ENCODE peak calls at places on chromosomes 1 and 21, in four cellular contexts. W, T, B and C are unnamed samples.

GRCh38 chr1:224488806-224489584 is 54.4 kb upstream of the WDR26 start:
- DNase-seq in W (no peak), T (no peak), B (no peak), C (peak; percentile 48)

GRCh38 chr1:217717959-217718358 is 86.8 kb downstream of the SPATA17 start:
- DNase-seq in T (no peak), B (no peak), W (no peak), C (no peak)

GRCh38 chr1:43348809-43349593 is 9.8 kb upstream of the CDC20 start:
- DNase-seq in B (peak; percentile 98), W (peak; percentile 85), T (peak; percentile 37), C (peak; percentile 96)

GRCh38 chr1:41733021-41733420 is 185.7 kb downstream of the HIVEP3 start:
- DNase-seq in W (no peak), T (no peak), B (peak; percentile 60), C (no peak)

GRCh38 chr1:177779325-177779965 is 190.4 kb downstream of the SEC16B start:
- DNase-seq in B (no peak), W (no peak), T (no peak), C (peak; percentile 25)

GRCh38 chr1:84691139-84691783 is 1.0 kb upstream of the SSX2IP start:
- DNase-seq in B (peak; percentile 8), T (no peak), W (no peak), C (peak; percentile 53)

GRCh38 chr1:36585760-36586072 is 103.0 kb upstream of the CSF3R start:
- DNase-seq in B (no peak), T (no peak), W (no peak), C (no peak)

GRCh38 chr21:34200288-34200905 is 127.0 kb downstream of the MRPS6 start:
- DNase-seq in W (no peak), T (no peak), B (no peak), C (no peak)

GRCh38 chr1:58988752-58989151 is 204.9 kb upstream of the JUN start:
- DNase-seq in B (no peak), W (no peak), T (no peak), C (no peak)

GRCh38 chr1:15902882-15903281 is 55.4 kb downstream of the SPEN start:
- DNase-seq in W (no peak), T (no peak), B (no peak), C (no peak)

GRCh38 chr1:196180847-196181593 is 427.2 kb downstream of the KCNT2 start:
- DNase-seq in T (peak; percentile 5), W (peak; percentile 72), B (no peak), C (no peak)

GRCh38 chr1:225446298-225446941 is 18.6 kb upstream of the LBR start:
- DNase-seq in W (no peak), B (no peak), T (no peak), C (no peak)

GRCh38 chr1:209742409-209743144 is 13.3 kb upstream of the TRAF3IP3 start:
- DNase-seq in T (no peak), B (no peak), W (no peak), C (no peak)

GRCh38 chr1:61050541-61051454 is 31.6 kb upstream of the NFIA start:
- DNase-seq in T (peak; percentile 74), W (no peak), B (peak; percentile 86), C (peak; percentile 49)

GRCh38 chr1:211352985-211353515 is 26.4 kb downstream of the TRAF5 start:
- DNase-seq in B (no peak), W (peak; percentile 15), T (peak; percentile 68), C (peak; percentile 74)

GRCh38 chr1:51235611-51236547 is at the start of gene RNF11:
- DNase-seq in W (peak; percentile 64), B (peak; percentile 96), T (peak; percentile 95), C (peak; percentile 94)

GRCh38 chr1:112849425-112849966 is 106.5 kb downstream of the SLC16A1 start:
- DNase-seq in T (no peak), W (no peak), B (peak; percentile 91), C (peak; percentile 80)

GRCh38 chr21:35077975-35078374 is 28.9 kb upstream of the RUNX1 start:
- DNase-seq in W (no peak), T (no peak), B (no peak), C (no peak)

GRCh38 chr1:47563206-47563605 is 125.4 kb downstream of the FOXD2 start:
- DNase-seq in T (no peak), B (no peak), W (no peak), C (no peak)

GRCh38 chr1:161198206-161198876 is 513 bp downstream of the ADAMTS4 start:
- DNase-seq in T (no peak), B (peak; percentile 71), W (no peak), C (peak; percentile 87)

GRCh38 chr1:39574646-39575045 is 1.9 kb downstream of the PABPC4 start:
- DNase-seq in T (no peak), B (no peak), W (no peak), C (no peak)

GRCh38 chr1:231896806-231897205 is 270.2 kb downstream of the DISC1 start:
- DNase-seq in T (no peak), B (no peak), W (no peak), C (no peak)

GRCh38 chr1:36232212-36233031 is 8.2 kb downstream of the THRAP3 start:
- DNase-seq in B (no peak), T (no peak), W (no peak), C (no peak)

GRCh38 chr1:67306547-67306946 is 1.1 kb upstream of the IL12RB2 start:
- DNase-seq in B (no peak), T (no peak), W (no peak), C (no peak)

GRCh38 chr1:67304023-67304422 is 3.6 kb upstream of the IL12RB2 start:
- DNase-seq in W (no peak), T (no peak), B (no peak), C (no peak)

GRCh38 chr1:67307251-67308060 is at the start of gene IL12RB2:
- DNase-seq in W (no peak), T (no peak), B (peak; percentile 85), C (peak; percentile 65)

GRCh38 chr1:67312630-67313029 is 5.0 kb downstream of the IL12RB2 start:
- DNase-seq in B (no peak), T (no peak), W (no peak), C (no peak)

GRCh38 chr1:67308136-67308535 is 463 bp downstream of the IL12RB2 start:
- DNase-seq in B (no peak), W (no peak), T (no peak), C (peak; percentile 59)
- H3K4me2 ChIP-seq in B (no peak overlapping the region), W (no peak overlapping the region), T (no peak overlapping the region), C (peak overlapping the region; percentile 99)

GRCh38 chr21:38334866-38335265 is 78.1 kb downstream of the KCNJ15 start:
- DNase-seq in T (no peak), B (no peak), W (no peak), C (no peak)

GRCh38 chr21:38337793-38338192 is 81.0 kb downstream of the KCNJ15 start:
- DNase-seq in W (no peak), T (no peak), B (no peak), C (no peak)

GRCh38 chr21:38330671-38331070 is 73.9 kb downstream of the KCNJ15 start:
- DNase-seq in W (no peak), T (no peak), B (no peak), C (no peak)

GRCh38 chr21:38329176-38329575 is 72.4 kb downstream of the KCNJ15 start:
- DNase-seq in W (no peak), T (no peak), B (no peak), C (no peak)

DNA sequence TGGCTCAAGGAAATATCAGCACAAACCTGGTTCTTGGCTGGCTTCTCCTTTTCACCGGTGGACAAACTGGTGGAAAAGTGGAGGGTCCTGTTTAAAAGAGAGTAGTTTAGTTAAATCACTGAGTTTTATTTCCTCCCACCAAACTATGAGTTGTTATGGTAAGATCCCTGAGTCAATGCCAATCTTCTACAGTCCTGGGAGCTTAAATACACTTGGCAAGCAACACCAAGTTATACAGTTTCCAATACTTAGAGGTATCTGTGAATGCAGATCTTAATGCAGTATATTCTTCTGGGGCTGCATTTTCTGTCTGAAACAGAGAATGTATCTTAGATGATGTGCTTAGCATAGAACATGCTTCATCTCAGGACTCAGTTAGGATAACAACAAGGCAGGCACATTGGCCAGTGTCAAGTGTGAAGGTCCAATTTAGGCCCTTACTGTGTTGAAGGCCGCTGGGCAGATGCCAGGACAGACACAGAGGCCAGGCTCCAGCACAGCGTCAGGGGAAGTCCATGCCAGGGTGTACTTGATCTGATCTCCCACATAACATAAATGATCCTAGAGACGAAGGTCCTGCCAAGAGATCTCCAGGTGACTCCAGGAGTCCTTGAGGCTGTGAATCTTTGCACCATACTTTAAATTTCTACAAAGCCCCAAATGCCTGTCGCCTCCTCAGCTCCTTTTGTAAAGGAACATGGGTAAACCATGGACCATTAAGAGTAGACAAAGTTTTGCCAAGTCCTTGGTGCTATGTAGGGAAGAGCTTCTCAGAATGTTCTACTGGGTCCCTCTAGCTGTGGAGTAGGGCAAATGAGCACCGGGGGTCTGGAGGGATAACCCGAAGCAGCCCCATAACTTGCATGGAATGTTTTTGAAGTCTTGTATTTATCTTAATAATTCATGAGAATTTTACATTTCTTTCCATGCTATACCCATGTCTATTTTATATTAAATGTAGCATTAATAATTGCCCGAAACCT is 76.8 kb downstream of the KCNJ15 start:
- DNase-seq in W (no peak), B (no peak), T (no peak), C (peak; percentile 37)
- TF ChIP-seq CTCF in W (no peak), B (peak; percentile 37), T (peak; percentile 34), C (peak; percentile 48)

GRCh38 chr1:27394925-27395324 is 2.5 kb downstream of the GPR3 start:
- DNase-seq in B (no peak), W (no peak), T (no peak), C (no peak)

GRCh38 chr1:27397106-27397505 is 4.7 kb downstream of the GPR3 start:
- DNase-seq in T (no peak), W (no peak), B (no peak), C (peak; percentile 48)

GRCh38 chr1:27393641-27394281 is 1.3 kb downstream of the GPR3 start:
- DNase-seq in W (no peak), B (no peak), T (no peak), C (no peak)

GRCh38 chr1:27394282-27394658 is 1.8 kb downstream of the GPR3 start:
- DNase-seq in B (no peak), W (no peak), T (no peak), C (no peak)

DNA sequence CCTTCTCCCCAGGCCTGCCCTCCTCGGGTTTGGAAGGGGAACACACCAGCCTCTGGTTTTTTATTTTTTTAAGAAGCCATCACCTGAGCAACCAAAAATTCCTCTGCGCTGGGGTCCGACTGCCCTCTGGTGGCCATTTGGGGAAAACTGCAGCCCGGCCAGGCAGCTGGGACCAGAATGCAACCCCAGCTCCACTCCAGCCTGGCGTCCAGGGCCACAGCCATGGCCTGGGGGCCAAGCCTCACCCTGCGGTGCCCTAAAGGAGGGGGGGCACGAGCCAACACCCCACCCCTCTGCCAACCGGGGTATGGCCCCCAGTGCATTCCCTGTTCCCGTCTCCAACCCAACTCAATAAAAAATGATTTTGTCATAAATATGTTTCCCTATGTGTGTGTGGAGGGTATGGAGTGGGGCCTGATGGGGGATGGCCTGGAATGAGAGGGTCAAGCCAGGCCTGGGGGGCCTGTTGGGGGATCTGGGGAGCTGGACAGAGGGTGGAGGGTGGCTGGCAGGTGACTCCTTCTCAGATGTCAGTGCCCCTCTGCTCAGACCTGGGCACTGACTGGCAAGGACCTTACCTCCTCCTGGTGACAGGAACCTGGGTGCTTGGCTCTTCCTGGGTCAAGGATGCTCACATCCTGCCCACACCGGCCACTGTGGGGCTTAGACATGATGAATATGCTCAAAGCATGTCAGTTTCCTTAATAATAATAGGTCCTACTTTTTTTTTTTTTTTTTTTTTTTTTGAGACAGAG is 3.2 kb downstream of the GPR3 start:
- DNase-seq in B (peak; percentile 88), W (peak; percentile 68), T (peak; percentile 85), C (peak; percentile 91)
- TF ChIP-seq POLR2AphosphoS5 in B (no peak), W (no peak), T (no peak), C (no peak)

DNA sequence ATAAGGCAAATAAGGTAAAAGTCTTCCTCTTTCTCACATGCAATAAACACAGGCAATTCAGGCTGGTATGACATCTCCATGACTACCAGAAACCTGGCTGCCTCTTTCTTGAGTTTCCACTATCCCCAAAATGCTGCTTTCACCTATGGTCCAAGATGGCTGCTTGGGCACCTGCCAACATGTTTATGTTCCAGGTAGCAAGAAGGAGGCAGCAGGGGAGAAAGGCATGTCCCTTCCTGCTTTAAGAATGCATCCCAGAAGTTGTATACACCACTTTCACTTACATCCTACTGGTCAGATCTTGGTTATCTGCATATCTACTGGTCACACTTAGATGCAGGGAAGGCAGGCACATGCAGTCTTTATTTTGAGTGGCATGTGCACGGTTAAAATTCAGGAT is 19.4 kb upstream of the ACOT11 start:
- DNase-seq in W (no peak), B (no peak), T (no peak), C (no peak)
- H3K4me2 ChIP-seq in W (no peak overlapping the region), B (no peak overlapping the region), T (no peak overlapping the region), C (no peak overlapping the region)